ENCODE peak calls at places on chromosomes 5 and 9, in six cellular contexts. One of them, this sample, is unnamed.

GRCh38 chr9:136090768-136091581 is 4.1 kb downstream of the NACC2 start:
- DNase-seq in HCT116: no peak
- DNase-seq in K562: no peak
- DNase-seq in GM12878: no peak
- DNase-seq in H1: no peak
- DNase-seq in HepG2: no peak
- DNase-seq in this sample: no peak

GRCh38 chr9:89523948-89524347 is 26.0 kb upstream of the SEMA4D start:
- DNase-seq in HCT116: no peak
- DNase-seq in K562: no peak
- DNase-seq in GM12878: no peak
- DNase-seq in H1: no peak
- DNase-seq in HepG2: no peak
- DNase-seq in this sample: no peak

GRCh38 chr9:132234501-132235045 is 72.7 kb downstream of the NTNG2 start:
- DNase-seq in HCT116: no peak
- DNase-seq in K562: no peak
- DNase-seq in GM12878: no peak
- DNase-seq in H1: no peak
- DNase-seq in HepG2: no peak
- DNase-seq in this sample: no peak

GRCh38 chr5:133907075-133907474 is 61.4 kb downstream of the C5orf15 start:
- DNase-seq in HCT116: no peak
- DNase-seq in K562: no peak
- DNase-seq in GM12878: no peak
- DNase-seq in H1: no peak
- DNase-seq in HepG2: no peak
- DNase-seq in this sample: no peak

GRCh38 chr5:173315495-173316352 is 12.5 kb downstream of the STC2 start:
- DNase-seq in HCT116: no peak
- DNase-seq in K562: peak
- DNase-seq in GM12878: no peak
- DNase-seq in H1: no peak
- DNase-seq in HepG2: no peak
- DNase-seq in this sample: no peak

GRCh38 chr9:14992025-14992424 is 81.8 kb upstream of the FREM1 start:
- DNase-seq in HCT116: no peak
- DNase-seq in K562: peak
- DNase-seq in GM12878: no peak
- DNase-seq in H1: no peak
- DNase-seq in HepG2: no peak
- DNase-seq in this sample: peak

GRCh38 chr9:130010151-130010988 is 32.6 kb downstream of the FNBP1 start:
- DNase-seq in HCT116: no peak
- DNase-seq in K562: no peak
- DNase-seq in GM12878: no peak
- DNase-seq in H1: no peak
- DNase-seq in HepG2: no peak
- DNase-seq in this sample: no peak

GRCh38 chr5:140249536-140249935 is 53.4 kb downstream of the PFDN1 start:
- DNase-seq in HCT116: no peak
- DNase-seq in K562: no peak
- DNase-seq in GM12878: no peak
- DNase-seq in H1: no peak
- DNase-seq in HepG2: no peak
- DNase-seq in this sample: no peak

GRCh38 chr5:93289915-93290314 is 291.1 kb downstream of the NR2F1-AS1 start:
- DNase-seq in HCT116: no peak
- DNase-seq in K562: no peak
- DNase-seq in GM12878: no peak
- DNase-seq in H1: no peak
- DNase-seq in HepG2: peak
- DNase-seq in this sample: no peak

GRCh38 chr9:37007295-37007694 is 26.8 kb downstream of the PAX5 start:
- DNase-seq in HCT116: no peak
- DNase-seq in K562: no peak
- DNase-seq in GM12878: no peak
- DNase-seq in H1: no peak
- DNase-seq in HepG2: no peak
- DNase-seq in this sample: no peak

GRCh38 chr5:63043792-63044191 is 465.2 kb downstream of the LRRC70 start:
- DNase-seq in HCT116: no peak
- DNase-seq in K562: no peak
- DNase-seq in GM12878: no peak
- DNase-seq in H1: no peak
- DNase-seq in HepG2: no peak
- DNase-seq in this sample: no peak

GRCh38 chr9:10045598-10045997 is 567.2 kb downstream of the PTPRD start:
- DNase-seq in HCT116: no peak
- DNase-seq in K562: no peak
- DNase-seq in GM12878: no peak
- DNase-seq in H1: no peak
- DNase-seq in HepG2: no peak
- DNase-seq in this sample: peak

GRCh38 chr9:121294866-121295661 is 27.1 kb downstream of the GSN start:
- DNase-seq in HCT116: no peak
- DNase-seq in K562: no peak
- DNase-seq in GM12878: no peak
- DNase-seq in H1: no peak
- DNase-seq in HepG2: peak
- DNase-seq in this sample: no peak

GRCh38 chr5:180047667-180048066 is 23.9 kb downstream of the RNF130 start:
- DNase-seq in HCT116: no peak
- DNase-seq in K562: no peak
- DNase-seq in GM12878: no peak
- DNase-seq in H1: no peak
- DNase-seq in HepG2: no peak
- DNase-seq in this sample: no peak

GRCh38 chr9:129509508-129509907 is 111.4 kb downstream of the C9orf50 start:
- DNase-seq in HCT116: no peak
- DNase-seq in K562: no peak
- DNase-seq in GM12878: no peak
- DNase-seq in H1: no peak
- DNase-seq in HepG2: no peak
- DNase-seq in this sample: no peak

GRCh38 chr9:138104251-138105122 is 226.9 kb downstream of the CACNA1B start:
- DNase-seq in HCT116: no peak
- DNase-seq in K562: no peak
- DNase-seq in GM12878: no peak
- DNase-seq in H1: no peak
- DNase-seq in HepG2: no peak
- DNase-seq in this sample: peak

GRCh38 chr5:175285263-175285662 is 158.7 kb downstream of the DRD1 start:
- DNase-seq in HCT116: no peak
- DNase-seq in K562: no peak
- DNase-seq in GM12878: no peak
- DNase-seq in H1: no peak
- DNase-seq in HepG2: no peak
- DNase-seq in this sample: no peak

GRCh38 chr9:122463828-122464632 is 13.7 kb downstream of the OR1J1 start:
- DNase-seq in HCT116: peak
- DNase-seq in K562: peak
- DNase-seq in GM12878: peak
- DNase-seq in H1: peak
- DNase-seq in HepG2: peak
- DNase-seq in this sample: peak

GRCh38 chr9:128068656-128069221 is 707 bp downstream of the SLC25A25 start:
- DNase-seq in HCT116: no peak
- DNase-seq in K562: no peak
- DNase-seq in GM12878: no peak
- DNase-seq in H1: no peak
- DNase-seq in HepG2: no peak
- DNase-seq in this sample: peak

GRCh38 chr5:178305801-178306200 is 73.2 kb upstream of the PHYKPL start:
- DNase-seq in HCT116: no peak
- DNase-seq in K562: no peak
- DNase-seq in GM12878: no peak
- DNase-seq in H1: no peak
- DNase-seq in HepG2: no peak
- DNase-seq in this sample: no peak

GRCh38 chr9:7105095-7105494 is 347.3 kb downstream of the KDM4C start:
- DNase-seq in HCT116: no peak
- DNase-seq in K562: no peak
- DNase-seq in GM12878: no peak
- DNase-seq in H1: no peak
- DNase-seq in HepG2: no peak
- DNase-seq in this sample: no peak

GRCh38 chr9:7103382-7104170 is 345.8 kb downstream of the KDM4C start:
- DNase-seq in HCT116: no peak
- DNase-seq in K562: no peak
- DNase-seq in GM12878: no peak
- DNase-seq in H1: no peak
- DNase-seq in HepG2: no peak
- DNase-seq in this sample: no peak

GRCh38 chr9:7108956-7109355 is 351.2 kb downstream of the KDM4C start:
- DNase-seq in HCT116: no peak
- DNase-seq in K562: no peak
- DNase-seq in GM12878: no peak
- DNase-seq in H1: no peak
- DNase-seq in HepG2: no peak
- DNase-seq in this sample: no peak

DNA sequence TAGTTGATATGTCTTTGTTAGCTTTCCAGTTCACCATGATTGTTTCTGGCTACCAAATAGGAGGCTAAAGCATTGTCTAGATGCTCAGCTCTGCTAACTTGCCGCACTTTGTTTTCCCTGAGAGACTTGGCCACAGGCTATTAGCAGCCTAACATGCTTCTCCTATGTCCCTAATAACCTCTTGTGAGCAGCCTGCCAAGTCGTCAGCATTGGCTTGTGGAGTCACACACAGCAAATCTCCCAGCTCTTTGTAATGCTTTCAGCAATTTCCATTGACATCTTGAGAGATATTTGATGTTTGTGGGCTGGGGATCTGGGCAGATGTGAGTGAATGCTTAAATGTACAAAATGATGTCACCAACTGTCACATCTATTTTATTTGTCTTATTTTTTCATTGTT is 346.9 kb downstream of the KDM4C start:
- DNase-seq in HCT116: no peak
- DNase-seq in K562: no peak
- DNase-seq in GM12878: no peak
- DNase-seq in H1: no peak
- DNase-seq in HepG2: no peak
- DNase-seq in this sample: no peak
- TF ChIP-seq JUND in HCT116: no peak
- TF ChIP-seq JUND in K562: no peak
- TF ChIP-seq JUND in GM12878: no peak
- TF ChIP-seq JUND in H1: no peak
- TF ChIP-seq JUND in HepG2: no peak
- TF ChIP-seq JUND in this sample: no peak

DNA sequence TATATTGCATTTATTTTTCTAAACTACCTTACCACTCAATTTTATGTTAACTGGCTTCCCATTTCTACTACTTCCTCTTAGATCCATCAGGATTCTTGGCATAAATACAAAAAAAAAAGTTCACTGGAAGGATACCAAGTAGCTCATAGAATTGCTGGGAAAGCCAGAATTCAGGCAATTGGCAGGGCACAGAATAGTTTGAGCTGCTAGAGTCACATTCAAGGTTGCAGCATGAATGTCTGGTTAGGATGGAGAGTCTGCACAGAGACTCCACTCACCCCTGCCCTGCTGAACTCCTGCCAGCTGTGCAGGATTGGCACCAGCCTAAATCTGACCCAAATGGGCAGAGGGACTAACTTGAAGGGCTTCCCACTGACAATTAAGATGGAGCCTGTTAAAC is 4.9 kb upstream of the AMACR start:
- DNase-seq in HCT116: no peak
- DNase-seq in K562: no peak
- DNase-seq in GM12878: no peak
- DNase-seq in H1: no peak
- DNase-seq in HepG2: no peak
- DNase-seq in this sample: no peak
- TF ChIP-seq JUND in HCT116: no peak
- TF ChIP-seq JUND in K562: no peak
- TF ChIP-seq JUND in GM12878: no peak
- TF ChIP-seq JUND in H1: no peak
- TF ChIP-seq JUND in HepG2: no peak
- TF ChIP-seq JUND in this sample: no peak

GRCh38 chr9:133944746-133945135 is 47.4 kb downstream of the VAV2 start:
- DNase-seq in HCT116: no peak
- DNase-seq in K562: no peak
- DNase-seq in GM12878: no peak
- DNase-seq in H1: no peak
- DNase-seq in HepG2: no peak
- DNase-seq in this sample: no peak

GRCh38 chr9:133943781-133944745 is 48.1 kb downstream of the VAV2 start:
- DNase-seq in HCT116: no peak
- DNase-seq in K562: no peak
- DNase-seq in GM12878: no peak
- DNase-seq in H1: no peak
- DNase-seq in HepG2: no peak
- DNase-seq in this sample: no peak

GRCh38 chr9:133945977-133946753 is 46.0 kb downstream of the VAV2 start:
- DNase-seq in HCT116: no peak
- DNase-seq in K562: no peak
- DNase-seq in GM12878: no peak
- DNase-seq in H1: no peak
- DNase-seq in HepG2: no peak
- DNase-seq in this sample: no peak

GRCh38 chr9:133946840-133947486 is 45.2 kb downstream of the VAV2 start:
- DNase-seq in HCT116: no peak
- DNase-seq in K562: no peak
- DNase-seq in GM12878: no peak
- DNase-seq in H1: no peak
- DNase-seq in HepG2: no peak
- DNase-seq in this sample: no peak

GRCh38 chr9:133945314-133945975 is 46.7 kb downstream of the VAV2 start:
- DNase-seq in HCT116: no peak
- DNase-seq in K562: no peak
- DNase-seq in GM12878: peak
- DNase-seq in H1: no peak
- DNase-seq in HepG2: no peak
- DNase-seq in this sample: no peak
- TF ChIP-seq JUND in HCT116: no peak
- TF ChIP-seq JUND in K562: no peak
- TF ChIP-seq JUND in GM12878: peak
- TF ChIP-seq JUND in H1: no peak
- TF ChIP-seq JUND in HepG2: no peak
- TF ChIP-seq JUND in this sample: no peak

GRCh38 chr5:75364571-75365280 is 27.7 kb downstream of the HMGCR start:
- DNase-seq in HCT116: no peak
- DNase-seq in K562: no peak
- DNase-seq in GM12878: no peak
- DNase-seq in H1: no peak
- DNase-seq in HepG2: no peak
- DNase-seq in this sample: no peak

GRCh38 chr5:75365740-75366139 is 28.7 kb downstream of the HMGCR start:
- DNase-seq in HCT116: no peak
- DNase-seq in K562: peak
- DNase-seq in GM12878: no peak
- DNase-seq in H1: no peak
- DNase-seq in HepG2: no peak
- DNase-seq in this sample: no peak

GRCh38 chr5:75367401-75367800 is 30.4 kb downstream of the HMGCR start:
- DNase-seq in HCT116: no peak
- DNase-seq in K562: no peak
- DNase-seq in GM12878: no peak
- DNase-seq in H1: no peak
- DNase-seq in HepG2: no peak
- DNase-seq in this sample: no peak

GRCh38 chr5:75366787-75367186 is 29.8 kb downstream of the HMGCR start:
- DNase-seq in HCT116: no peak
- DNase-seq in K562: peak
- DNase-seq in GM12878: peak
- DNase-seq in H1: no peak
- DNase-seq in HepG2: no peak
- DNase-seq in this sample: no peak

GRCh38 chr5:75368391-75368790 is 31.4 kb downstream of the HMGCR start:
- DNase-seq in HCT116: no peak
- DNase-seq in K562: no peak
- DNase-seq in GM12878: no peak
- DNase-seq in H1: no peak
- DNase-seq in HepG2: no peak
- DNase-seq in this sample: no peak
- TF ChIP-seq JUND in HCT116: no peak
- TF ChIP-seq JUND in K562: no peak
- TF ChIP-seq JUND in GM12878: no peak
- TF ChIP-seq JUND in H1: no peak
- TF ChIP-seq JUND in HepG2: no peak
- TF ChIP-seq JUND in this sample: no peak

This sample was measured in T47D.